ENCODE peak calls at places on chromosomes 4 and X, in five cellular contexts. S is H1, G is heart right ventricle, R is cardiac muscle cell, Q is IMR-90. M is an unnamed sample.

GRCh38 chrX:13469963-13470679 is 99.3 kb upstream of the EGFL6 start:
- DNase-seq in Q (peak; percentile 75), G (no peak), R (peak; percentile 23), S (no peak), M (no peak)

GRCh38 chr4:79526970-79527565 is 119.0 kb upstream of the GK2 start:
- DNase-seq in G (no peak), Q (no peak), S (no peak), R (no peak), M (no peak)

GRCh38 chr4:8010618-8011017 is 71.0 kb upstream of the AFAP1 start:
- DNase-seq in Q (peak; percentile 57), R (peak; percentile 74), S (no peak), G (peak; percentile 21), M (peak; percentile 71)

GRCh38 chr4:129822708-129823504 is 727.0 kb downstream of the C4orf33 start:
- DNase-seq in G (peak; percentile 18), R (peak; percentile 69), S (no peak), Q (no peak), M (no peak)

GRCh38 chr4:154014401-154015105 is 225.7 kb upstream of the SFRP2 start:
- DNase-seq in R (no peak), S (no peak), G (no peak), Q (no peak), M (no peak)

GRCh38 chr4:168335621-168336020 is 17.1 kb upstream of the DDX60 start:
- DNase-seq in S (no peak), Q (peak; percentile 77), R (no peak), G (peak; percentile 19), M (no peak)

GRCh38 chr4:150240011-150240410 is 161.8 kb downstream of the DCLK2 start:
- DNase-seq in G (no peak), Q (no peak), R (no peak), S (no peak), M (no peak)

GRCh38 chr4:151541438-151542071 is 132.6 kb downstream of the FHIP1A start:
- DNase-seq in G (no peak), S (no peak), Q (peak; percentile 58), R (peak; percentile 65), M (no peak)

GRCh38 chr4:567457-568350 is 8.4 kb downstream of the TMEM271 start:
- DNase-seq in Q (no peak), G (no peak), S (no peak), R (no peak), M (no peak)

DNA sequence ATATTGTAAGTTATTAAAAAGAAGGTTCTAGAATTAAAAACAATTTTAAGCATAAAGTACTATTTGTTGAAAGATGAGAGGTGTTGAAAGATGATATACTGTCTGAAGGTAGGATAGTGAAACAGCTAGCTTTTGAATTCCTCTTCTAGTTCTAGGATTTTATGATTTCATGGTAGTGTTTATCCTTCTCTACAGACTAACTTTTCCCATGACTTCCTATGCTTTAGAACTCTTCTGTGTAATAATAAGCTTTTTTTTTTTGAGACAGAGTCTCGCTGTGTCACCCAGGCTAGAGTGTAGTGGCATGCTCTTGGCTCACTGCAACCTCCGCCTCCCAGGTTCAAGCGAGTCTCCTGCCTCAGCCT is 96.0 kb upstream of the NUDT6 start:
- DNase-seq in Q (no peak), G (no peak), R (no peak), S (no peak), M (no peak)
- H3K27ac ChIP-seq in Q (peak overlapping the region; percentile 7), G (no peak overlapping the region), R (no peak overlapping the region), S (no peak overlapping the region), M (no peak overlapping the region)

GRCh38 chrX:30592846-30593245 is 15.3 kb upstream of the TASL start:
- DNase-seq in R (no peak), G (no peak), S (no peak), Q (no peak), M (no peak)
- H3K27ac ChIP-seq in R (no peak overlapping the region), G (peak overlapping the region; percentile 48), S (no peak overlapping the region), Q (no peak overlapping the region), M (no peak overlapping the region)

GRCh38 chrX:64192040-64192439 is 13.5 kb downstream of the AMER1 start:
- DNase-seq in G (no peak), R (no peak), S (no peak), Q (no peak), M (no peak)
- H3K27ac ChIP-seq in G (no peak overlapping the region), R (no peak overlapping the region), S (no peak overlapping the region), Q (no peak overlapping the region), M (no peak overlapping the region)

GRCh38 chr4:5887011-5887360 is 5.9 kb downstream of the CRMP1 start:
- DNase-seq in G (no peak), R (no peak), Q (no peak), S (no peak), M (no peak)
- H3K27ac ChIP-seq in G (no peak overlapping the region), R (no peak overlapping the region), Q (no peak overlapping the region), S (no peak overlapping the region), M (no peak overlapping the region)

DNA sequence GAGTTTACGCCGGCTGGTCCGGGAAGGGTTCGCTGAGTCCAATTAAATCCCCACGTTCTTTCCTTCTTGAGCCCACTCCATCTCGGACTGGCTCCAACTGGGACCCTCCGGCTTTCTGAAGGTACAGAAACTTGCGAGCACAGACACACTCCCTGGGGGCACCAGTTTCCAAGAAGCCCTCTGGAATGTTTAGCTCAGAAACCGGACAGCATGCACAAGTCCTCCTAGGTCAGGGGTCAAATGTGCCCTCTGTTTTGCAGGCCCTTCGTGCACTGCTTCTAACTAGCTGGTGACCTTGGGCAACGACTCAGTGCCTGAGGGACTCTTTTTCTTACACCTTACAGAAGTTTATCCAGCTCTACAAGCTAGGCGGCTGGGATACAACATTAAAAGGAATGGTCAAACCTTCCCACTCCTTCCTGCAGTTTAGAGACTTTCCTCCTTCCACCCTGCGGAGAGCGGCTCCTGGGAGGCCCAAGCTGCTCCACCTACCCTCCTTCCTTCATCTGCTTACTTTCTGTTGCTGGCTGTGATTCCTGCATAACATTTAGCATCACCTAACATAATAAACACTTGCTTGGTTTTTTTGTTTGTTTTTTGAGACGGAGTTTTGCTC is 275.5 kb downstream of the BCOR start:
- DNase-seq in R (no peak), Q (no peak), S (no peak), G (no peak), M (no peak)
- H3K27ac ChIP-seq in R (no peak overlapping the region), Q (no peak overlapping the region), S (no peak overlapping the region), G (no peak overlapping the region), M (no peak overlapping the region)

DNA sequence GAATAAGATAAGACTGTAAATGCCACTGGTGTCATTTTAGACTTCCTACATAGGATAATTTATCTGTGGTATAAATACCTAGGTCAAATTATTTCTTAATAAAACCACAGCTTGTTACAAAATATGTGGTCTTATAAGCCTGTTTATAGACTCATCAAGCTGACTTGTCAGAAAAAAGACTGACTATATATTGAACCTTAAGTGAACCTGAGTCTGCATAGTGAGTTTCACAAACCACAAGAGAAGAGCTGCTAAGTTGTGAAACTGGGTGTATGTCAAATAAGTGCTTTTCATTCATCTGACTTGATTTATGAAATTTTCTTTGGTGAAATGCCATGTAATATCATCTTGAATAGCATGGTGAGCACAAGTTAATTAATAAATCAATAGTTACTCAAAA is 48.4 kb upstream of the TMPRSS11A start:
- DNase-seq in S (no peak), R (peak; percentile 0), G (no peak), Q (no peak), M (no peak)
- H3K27ac ChIP-seq in S (no peak overlapping the region), R (no peak overlapping the region), G (no peak overlapping the region), Q (no peak overlapping the region), M (no peak overlapping the region)

DNA sequence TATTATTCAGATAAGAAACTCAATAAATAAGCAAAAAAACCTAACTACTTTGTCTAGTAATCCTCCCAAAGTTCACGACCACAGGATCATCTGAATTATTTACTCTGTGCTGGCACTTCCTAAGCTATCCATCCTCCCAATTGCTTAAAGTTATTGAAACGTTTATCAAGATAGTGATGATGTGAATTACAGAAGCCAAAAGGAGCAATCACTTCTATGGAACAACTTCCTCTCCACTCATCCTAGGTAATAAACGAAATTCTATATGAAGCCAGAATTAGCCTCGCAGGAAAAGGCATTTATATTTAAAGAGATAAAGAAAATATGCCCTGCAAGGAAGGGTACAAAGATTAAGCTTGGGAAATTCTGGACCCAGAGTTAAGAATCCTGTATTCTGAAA is 475.4 kb downstream of the NLGN4X start:
- DNase-seq in G (no peak), S (no peak), Q (no peak), R (no peak), M (no peak)
- H3K27ac ChIP-seq in G (no peak overlapping the region), S (no peak overlapping the region), Q (no peak overlapping the region), R (no peak overlapping the region), M (no peak overlapping the region)

GRCh38 chr4:41202356-41202755 is 12.0 kb downstream of the APBB2 start:
- DNase-seq in S (no peak), R (no peak), G (no peak), Q (no peak), M (no peak)
- H3K27ac ChIP-seq in S (no peak overlapping the region), R (no peak overlapping the region), G (peak overlapping the region; percentile 49), Q (no peak overlapping the region), M (no peak overlapping the region)